ENCODE peak calls at places on chromosomes 16 and 17, in nine cellular contexts. Z is stomach, J is PC-3, V is prostate gland, D is DND-41, M is heart right ventricle, U is IMR-90, O is lower lobe of right lung, S is cardiac muscle cell. L is an unnamed sample.

GRCh38 chr16:51592535-51592934 is 441.5 kb upstream of the SALL1 start:
- DNase-seq in Z (no peak), J (no peak), V (no peak), D (no peak), M (no peak), U (no peak), O (no peak), S (no peak), L (peak)

GRCh38 chr17:17998934-17999333 is 26.3 kb downstream of the DRC3 start:
- DNase-seq in Z (no peak), J (no peak), V (no peak), D (no peak), M (no peak), U (no peak), O (no peak), S (no peak), L (no peak)

GRCh38 chr17:61255609-61256008 is 144.0 kb upstream of the TBX2 start:
- DNase-seq in Z (no peak), J (no peak), V (no peak), D (no peak), M (no peak), U (no peak), O (no peak), S (no peak), L (no peak)

GRCh38 chr17:28527859-28528258 is 21.7 kb downstream of the FOXN1 start:
- DNase-seq in Z (peak), J (peak), V (peak), D (no peak), M (no peak), U (no peak), O (peak), S (no peak), L (no peak)

GRCh38 chr17:65345261-65346060 is 208.3 kb downstream of the RGS9 start:
- DNase-seq in Z (no peak), J (no peak), V (no peak), D (no peak), M (no peak), U (no peak), O (no peak), S (no peak), L (no peak)

GRCh38 chr16:82182237-82183003 is 12.4 kb upstream of the MPHOSPH6 start:
- DNase-seq in Z (no peak), J (no peak), V (no peak), D (no peak), M (no peak), U (no peak), O (no peak), S (no peak), L (no peak)

GRCh38 chr17:20823890-20824289 is 218.9 kb downstream of the USP22 start:
- DNase-seq in Z (no peak), J (no peak), V (no peak), D (no peak), M (no peak), U (no peak), O (no peak), S (no peak), L (no peak)

GRCh38 chr17:37430051-37430591 is 23.4 kb downstream of the TADA2A start:
- DNase-seq in Z (no peak), J (no peak), V (no peak), D (no peak), M (no peak), U (peak), O (no peak), S (no peak), L (no peak)

GRCh38 chr16:29770250-29770929 is 7.7 kb upstream of the ZG16 start:
- DNase-seq in Z (no peak), J (no peak), V (no peak), D (no peak), M (no peak), U (no peak), O (no peak), S (no peak), L (no peak)

GRCh38 chr17:43444223-43445008 is 39.4 kb upstream of the DHX8 start:
- DNase-seq in Z (no peak), J (no peak), V (peak), D (no peak), M (no peak), U (peak), O (no peak), S (no peak), L (no peak)

GRCh38 chr17:30095507-30096244 is 20.9 kb upstream of the NSRP1 start:
- DNase-seq in Z (no peak), J (peak), V (no peak), D (peak), M (no peak), U (peak), O (no peak), S (peak), L (peak)

GRCh38 chr16:15466886-15467781 is 32.7 kb downstream of the BMERB1 start:
- DNase-seq in Z (no peak), J (peak), V (no peak), D (no peak), M (no peak), U (no peak), O (no peak), S (no peak), L (no peak)
- TF ChIP-seq CTCF in Z (peak), J (peak), V (peak), D (peak), M (peak), U (peak), O (no peak), S (no peak), L (peak)

DNA sequence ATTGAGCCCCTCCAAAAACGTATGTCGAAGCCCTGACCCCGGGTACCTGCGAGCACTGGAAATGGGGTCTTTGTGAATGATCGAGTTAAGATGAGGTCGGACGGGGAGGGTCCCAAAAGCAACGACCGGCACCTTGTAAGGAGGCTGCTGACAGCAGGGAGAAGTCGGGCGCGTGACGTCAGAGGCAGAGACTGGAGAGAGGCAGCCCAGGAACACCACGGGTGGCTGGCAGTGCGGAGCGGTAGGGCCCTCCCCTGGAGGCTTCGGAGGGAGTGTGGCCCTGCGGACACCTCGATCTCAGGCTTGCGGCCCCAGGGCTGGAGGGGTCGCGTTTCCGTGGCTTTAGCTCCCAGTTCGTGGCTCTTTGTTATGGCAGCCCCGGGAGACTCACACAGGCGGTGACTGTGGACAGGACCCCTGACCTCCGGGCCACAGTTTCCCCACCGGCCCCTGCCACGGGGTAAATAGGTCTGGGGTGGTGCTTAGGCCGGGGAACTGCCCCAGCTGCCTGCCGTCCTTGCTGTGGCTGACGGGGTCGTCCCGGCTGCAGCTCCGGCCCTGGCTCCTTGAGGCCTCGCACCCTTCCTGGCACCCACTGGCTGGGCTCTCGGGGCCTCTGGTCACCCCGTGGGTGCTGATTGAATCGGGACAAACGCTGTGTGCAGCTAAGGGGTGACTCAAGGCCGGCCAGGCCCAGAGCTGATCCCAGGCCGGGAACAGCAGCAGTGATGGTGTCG is 10.6 kb upstream of the SSTR5 start:
- DNase-seq in Z (no peak), J (no peak), V (no peak), D (no peak), M (no peak), U (no peak), O (no peak), S (no peak), L (no peak)
- H3K4me3 ChIP-seq in Z (no peak), J (no peak), V (no peak), D (no peak), M (no peak), U (no peak), O (no peak), S (no peak), L (no peak)

GRCh38 chr17:56290486-56291118 is 137.3 kb downstream of the ANKFN1 start:
- DNase-seq in Z (no peak), J (no peak), V (no peak), D (peak), M (no peak), U (no peak), O (no peak), S (no peak), L (no peak)
- TF ChIP-seq CTCF in Z (no peak), J (no peak), V (no peak), D (no peak), M (no peak), U (no peak), O (no peak), S (no peak), L (no peak)

GRCh38 chr16:70685938-70686375 is at the start of gene MTSS2:
- DNase-seq in Z (peak), J (peak), V (peak), D (peak), M (peak), U (peak), O (peak), S (peak), L (no peak)
- H3K4me3 ChIP-seq in Z (peak), J (peak), V (peak), D (peak), M (peak), U (peak), O (peak), S (peak), L (peak)

GRCh38 chr16:89257281-89257731 is 39.8 kb downstream of the ZNF778 start:
- DNase-seq in Z (no peak), J (peak), V (no peak), D (no peak), M (no peak), U (no peak), O (no peak), S (no peak), L (no peak)
- TF ChIP-seq CTCF in Z (no peak), J (no peak), V (no peak), D (no peak), M (no peak), U (peak), O (no peak), S (no peak), L (no peak)

DNA sequence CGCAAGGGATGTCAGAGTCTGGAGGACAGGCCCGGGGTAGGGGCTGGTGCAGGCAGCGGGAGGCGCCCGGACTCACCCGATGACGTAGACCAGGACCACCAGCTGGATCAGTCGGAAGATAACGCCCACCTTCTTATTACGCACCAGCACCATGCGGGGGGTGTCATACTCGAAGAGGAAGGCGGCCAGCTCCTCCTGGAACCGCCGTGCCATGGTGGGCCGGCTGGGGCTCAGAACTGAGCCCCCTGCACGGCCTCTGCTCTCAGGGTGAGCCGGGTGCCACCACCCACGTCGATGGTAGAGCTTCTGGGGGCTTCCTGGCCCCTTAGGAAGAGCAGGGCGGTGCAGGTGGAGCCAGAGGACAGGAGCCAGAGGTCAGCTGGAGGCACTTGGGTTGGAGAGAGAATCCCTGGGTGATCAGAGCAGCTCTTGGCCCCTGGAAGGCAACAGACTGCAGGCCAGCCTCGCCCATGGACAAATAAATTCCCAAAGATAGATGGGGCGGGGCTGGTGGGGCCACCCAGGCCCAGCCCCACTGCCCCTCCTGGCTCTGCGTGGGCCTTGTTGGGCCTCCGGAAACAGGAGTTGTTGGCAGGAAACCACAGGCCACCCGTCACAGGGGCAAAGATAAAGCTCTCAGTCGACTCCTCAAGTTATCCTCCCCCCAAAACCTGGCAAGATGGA is at the start of gene P2RX1:
- DNase-seq in Z (peak), J (no peak), V (no peak), D (peak), M (no peak), U (no peak), O (peak), S (no peak), L (no peak)
- H3K4me3 ChIP-seq in Z (peak), J (no peak), V (no peak), D (no peak), M (peak), U (no peak), O (peak), S (no peak), L (no peak)

GRCh38 chr16:11180489-11180888 is 75.5 kb downstream of the SOCS1 start:
- DNase-seq in Z (no peak), J (no peak), V (no peak), D (no peak), M (no peak), U (no peak), O (peak), S (no peak), L (no peak)
- TF ChIP-seq CTCF in Z (no peak), J (no peak), V (no peak), D (no peak), M (no peak), U (no peak), O (no peak), S (no peak), L (no peak)

DNA sequence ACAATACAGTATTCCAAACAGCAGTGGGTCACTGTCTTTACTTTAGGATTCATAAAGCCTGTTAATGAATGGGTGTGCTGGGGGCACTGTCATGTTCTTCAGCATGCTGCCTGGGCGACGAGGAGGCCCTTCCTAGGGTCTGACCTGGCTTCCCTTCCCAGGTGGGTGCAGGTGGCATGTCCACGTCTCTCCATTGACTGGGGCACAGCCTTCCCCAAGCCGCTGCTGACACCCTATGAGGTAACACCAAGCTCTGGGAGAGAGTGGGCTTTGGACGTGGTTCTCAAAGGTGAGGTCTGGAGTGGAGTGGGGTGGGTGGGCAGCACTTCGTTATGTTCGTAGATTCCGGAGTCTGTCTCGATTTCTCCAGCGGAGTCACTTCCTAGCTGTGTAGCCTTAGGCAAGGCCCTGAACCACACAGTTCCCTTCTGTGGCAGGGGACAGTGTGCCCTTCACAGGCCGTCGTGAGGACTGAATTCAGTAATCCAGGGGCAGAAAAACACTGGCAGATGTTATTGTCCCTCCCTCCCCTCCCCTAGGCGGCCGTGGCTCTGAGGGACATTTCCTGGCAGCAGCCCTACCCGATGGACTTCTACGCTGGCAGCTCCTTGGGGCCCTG is 771 bp upstream of the OVCA2 start:
- DNase-seq in Z (no peak), J (no peak), V (no peak), D (no peak), M (no peak), U (no peak), O (no peak), S (no peak), L (no peak)
- H3K4me3 ChIP-seq in Z (peak), J (peak), V (peak), D (no peak), M (peak), U (peak), O (peak), S (peak), L (peak)

L was measured in epithelial cell of proximal tubule.